ENCODE peak calls at places on chromosome 15, in eight cellular contexts. One of them, this sample, is unnamed.

GRCh38 chr15:38705421-38706219 is 141.0 kb upstream of the RASGRP1 start:
- DNase-seq in foreskin fibroblast: peak; percentile 6
- DNase-seq in LNCaP clone FGC: no peak
- DNase-seq in lung: no peak
- DNase-seq in HL-60: no peak
- DNase-seq in CD8-positive, alpha-beta T cell: no peak
- DNase-seq in fibroblast of lung: no peak
- DNase-seq in psoas muscle: no peak
- DNase-seq in this sample: no peak

GRCh38 chr15:58052334-58052733 is 13.2 kb downstream of the ALDH1A2 start:
- DNase-seq in foreskin fibroblast: no peak
- DNase-seq in psoas muscle: no peak
- DNase-seq in fibroblast of lung: no peak
- DNase-seq in lung: no peak
- DNase-seq in HL-60: no peak
- DNase-seq in LNCaP clone FGC: no peak
- DNase-seq in CD8-positive, alpha-beta T cell: no peak
- DNase-seq in this sample: no peak

GRCh38 chr15:63203451-63204090 is 14.2 kb downstream of the RAB8B start:
- DNase-seq in fibroblast of lung: no peak
- DNase-seq in psoas muscle: no peak
- DNase-seq in foreskin fibroblast: no peak
- DNase-seq in CD8-positive, alpha-beta T cell: peak; percentile 78
- DNase-seq in lung: no peak
- DNase-seq in LNCaP clone FGC: no peak
- DNase-seq in HL-60: peak; percentile 79
- DNase-seq in this sample: no peak

GRCh38 chr15:93452537-93453211 is 363.7 kb upstream of the RGMA start:
- DNase-seq in lung: no peak
- DNase-seq in fibroblast of lung: no peak
- DNase-seq in foreskin fibroblast: no peak
- DNase-seq in psoas muscle: no peak
- DNase-seq in CD8-positive, alpha-beta T cell: no peak
- DNase-seq in HL-60: no peak
- DNase-seq in LNCaP clone FGC: no peak
- DNase-seq in this sample: no peak

GRCh38 chr15:87619161-87619960 is 637.2 kb downstream of the NTRK3 start:
- DNase-seq in fibroblast of lung: peak; percentile 64
- DNase-seq in HL-60: no peak
- DNase-seq in LNCaP clone FGC: no peak
- DNase-seq in CD8-positive, alpha-beta T cell: no peak
- DNase-seq in foreskin fibroblast: peak; percentile 22
- DNase-seq in psoas muscle: no peak
- DNase-seq in lung: no peak
- DNase-seq in this sample: peak; percentile 42

GRCh38 chr15:61205427-61205826 is 23.7 kb downstream of the RORA start:
- DNase-seq in HL-60: no peak
- DNase-seq in psoas muscle: no peak
- DNase-seq in CD8-positive, alpha-beta T cell: no peak
- DNase-seq in foreskin fibroblast: no peak
- DNase-seq in LNCaP clone FGC: no peak
- DNase-seq in fibroblast of lung: no peak
- DNase-seq in lung: no peak
- DNase-seq in this sample: no peak

GRCh38 chr15:100060276-100060926 is 281.4 kb downstream of the ADAMTS17 start:
- DNase-seq in LNCaP clone FGC: peak; percentile 67
- DNase-seq in foreskin fibroblast: no peak
- DNase-seq in lung: no peak
- DNase-seq in CD8-positive, alpha-beta T cell: no peak
- DNase-seq in HL-60: no peak
- DNase-seq in psoas muscle: no peak
- DNase-seq in fibroblast of lung: no peak
- DNase-seq in this sample: no peak

GRCh38 chr15:92421980-92422379 is 28.3 kb downstream of the ST8SIA2 start:
- DNase-seq in LNCaP clone FGC: no peak
- DNase-seq in lung: no peak
- DNase-seq in foreskin fibroblast: no peak
- DNase-seq in HL-60: no peak
- DNase-seq in psoas muscle: no peak
- DNase-seq in fibroblast of lung: peak; percentile 52
- DNase-seq in CD8-positive, alpha-beta T cell: no peak
- DNase-seq in this sample: peak; percentile 10

GRCh38 chr15:57213783-57214366 is 162.4 kb upstream of the CGNL1 start:
- DNase-seq in HL-60: peak; percentile 18
- DNase-seq in lung: no peak
- DNase-seq in fibroblast of lung: peak; percentile 75
- DNase-seq in CD8-positive, alpha-beta T cell: no peak
- DNase-seq in foreskin fibroblast: peak; percentile 48
- DNase-seq in psoas muscle: no peak
- DNase-seq in LNCaP clone FGC: peak; percentile 35
- DNase-seq in this sample: no peak

GRCh38 chr15:61118885-61119284 is 110.2 kb downstream of the RORA start:
- DNase-seq in foreskin fibroblast: no peak
- DNase-seq in LNCaP clone FGC: no peak
- DNase-seq in fibroblast of lung: no peak
- DNase-seq in CD8-positive, alpha-beta T cell: no peak
- DNase-seq in lung: no peak
- DNase-seq in psoas muscle: no peak
- DNase-seq in HL-60: no peak
- DNase-seq in this sample: no peak

GRCh38 chr15:31352911-31353811 is 26.5 kb downstream of the KLF13 start:
- DNase-seq in fibroblast of lung: peak; percentile 91
- DNase-seq in foreskin fibroblast: peak; percentile 82
- DNase-seq in CD8-positive, alpha-beta T cell: peak; percentile 75
- DNase-seq in psoas muscle: peak; percentile 59
- DNase-seq in LNCaP clone FGC: no peak
- DNase-seq in HL-60: peak; percentile 34
- DNase-seq in lung: no peak
- DNase-seq in this sample: peak; percentile 67

GRCh38 chr15:31398677-31399260 is 72.1 kb downstream of the KLF13 start:
- DNase-seq in CD8-positive, alpha-beta T cell: no peak
- DNase-seq in LNCaP clone FGC: no peak
- DNase-seq in psoas muscle: no peak
- DNase-seq in fibroblast of lung: no peak
- DNase-seq in HL-60: no peak
- DNase-seq in lung: no peak
- DNase-seq in foreskin fibroblast: no peak
- DNase-seq in this sample: no peak

GRCh38 chr15:60444289-60444912 is 34.5 kb downstream of the ICE2 start:
- DNase-seq in CD8-positive, alpha-beta T cell: no peak
- DNase-seq in psoas muscle: no peak
- DNase-seq in foreskin fibroblast: no peak
- DNase-seq in HL-60: no peak
- DNase-seq in LNCaP clone FGC: no peak
- DNase-seq in fibroblast of lung: peak; percentile 71
- DNase-seq in lung: no peak
- DNase-seq in this sample: no peak

GRCh38 chr15:43329222-43329959 is 982 bp downstream of the LCMT2 start:
- DNase-seq in LNCaP clone FGC: no peak
- DNase-seq in foreskin fibroblast: no peak
- DNase-seq in HL-60: no peak
- DNase-seq in lung: peak; percentile 29
- DNase-seq in CD8-positive, alpha-beta T cell: no peak
- DNase-seq in fibroblast of lung: peak; percentile 52
- DNase-seq in psoas muscle: no peak
- DNase-seq in this sample: no peak

GRCh38 chr15:28921925-28922711 is 36.3 kb downstream of the APBA2 start:
- DNase-seq in fibroblast of lung: no peak
- DNase-seq in psoas muscle: no peak
- DNase-seq in HL-60: no peak
- DNase-seq in foreskin fibroblast: no peak
- DNase-seq in LNCaP clone FGC: no peak
- DNase-seq in CD8-positive, alpha-beta T cell: no peak
- DNase-seq in lung: no peak
- DNase-seq in this sample: no peak

GRCh38 chr15:25894371-25894902 is 31.3 kb upstream of the ATP10A start:
- DNase-seq in CD8-positive, alpha-beta T cell: no peak
- DNase-seq in psoas muscle: no peak
- DNase-seq in HL-60: no peak
- DNase-seq in fibroblast of lung: peak; percentile 14
- DNase-seq in lung: no peak
- DNase-seq in foreskin fibroblast: no peak
- DNase-seq in LNCaP clone FGC: no peak
- DNase-seq in this sample: no peak

GRCh38 chr15:45307230-45307924 is 55.3 kb downstream of the SLC28A2 start:
- DNase-seq in foreskin fibroblast: peak; percentile 56
- DNase-seq in lung: no peak
- DNase-seq in psoas muscle: no peak
- DNase-seq in CD8-positive, alpha-beta T cell: no peak
- DNase-seq in LNCaP clone FGC: peak; percentile 45
- DNase-seq in HL-60: no peak
- DNase-seq in fibroblast of lung: peak; percentile 56
- DNase-seq in this sample: peak; percentile 17

GRCh38 chr15:99486371-99487336 is 79.1 kb upstream of the MEF2A start:
- DNase-seq in fibroblast of lung: peak; percentile 86
- DNase-seq in LNCaP clone FGC: no peak
- DNase-seq in HL-60: no peak
- DNase-seq in CD8-positive, alpha-beta T cell: no peak
- DNase-seq in lung: peak; percentile 65
- DNase-seq in psoas muscle: peak; percentile 88
- DNase-seq in foreskin fibroblast: peak; percentile 91
- DNase-seq in this sample: no peak

GRCh38 chr15:43133429-43134156 is at the start of gene TMEM62:
- DNase-seq in fibroblast of lung: peak; percentile 48
- DNase-seq in psoas muscle: peak; percentile 84
- DNase-seq in lung: peak; percentile 91
- DNase-seq in CD8-positive, alpha-beta T cell: peak; percentile 63
- DNase-seq in foreskin fibroblast: peak; percentile 36
- DNase-seq in HL-60: peak; percentile 79
- DNase-seq in LNCaP clone FGC: peak; percentile 70
- DNase-seq in this sample: no peak

GRCh38 chr15:48962662-48963523 is 826 bp downstream of the SHC4 start:
- DNase-seq in psoas muscle: peak; percentile 52
- DNase-seq in LNCaP clone FGC: no peak
- DNase-seq in lung: no peak
- DNase-seq in HL-60: no peak
- DNase-seq in foreskin fibroblast: peak; percentile 47
- DNase-seq in fibroblast of lung: peak; percentile 49
- DNase-seq in CD8-positive, alpha-beta T cell: no peak
- DNase-seq in this sample: no peak

GRCh38 chr15:41789237-41789636 is 15.0 kb downstream of the MAPKBP1 start:
- DNase-seq in psoas muscle: no peak
- DNase-seq in LNCaP clone FGC: no peak
- DNase-seq in HL-60: no peak
- DNase-seq in fibroblast of lung: no peak
- DNase-seq in foreskin fibroblast: no peak
- DNase-seq in CD8-positive, alpha-beta T cell: no peak
- DNase-seq in lung: no peak
- DNase-seq in this sample: no peak

GRCh38 chr15:96353931-96354730 is 23.6 kb downstream of the NR2F2 start:
- DNase-seq in CD8-positive, alpha-beta T cell: no peak
- DNase-seq in LNCaP clone FGC: no peak
- DNase-seq in lung: no peak
- DNase-seq in fibroblast of lung: peak; percentile 73
- DNase-seq in HL-60: peak; percentile 66
- DNase-seq in psoas muscle: peak; percentile 70
- DNase-seq in foreskin fibroblast: no peak
- DNase-seq in this sample: no peak

GRCh38 chr15:73366766-73367623 is 1.8 kb downstream of the HCN4 start:
- DNase-seq in LNCaP clone FGC: no peak
- DNase-seq in lung: no peak
- DNase-seq in foreskin fibroblast: no peak
- DNase-seq in psoas muscle: no peak
- DNase-seq in CD8-positive, alpha-beta T cell: no peak
- DNase-seq in HL-60: no peak
- DNase-seq in fibroblast of lung: no peak
- DNase-seq in this sample: no peak
- H3K4me3 ChIP-seq in LNCaP clone FGC: no peak overlapping the region
- H3K4me3 ChIP-seq in lung: no peak overlapping the region
- H3K4me3 ChIP-seq in foreskin fibroblast: no peak overlapping the region
- H3K4me3 ChIP-seq in psoas muscle: peak overlapping the region; percentile 59
- H3K4me3 ChIP-seq in CD8-positive, alpha-beta T cell: no peak overlapping the region
- H3K4me3 ChIP-seq in HL-60: no peak overlapping the region
- H3K4me3 ChIP-seq in fibroblast of lung: no peak overlapping the region
- H3K4me3 ChIP-seq in this sample: no peak overlapping the region

GRCh38 chr15:66706225-66706732 is 4.2 kb downstream of the SMAD6 start:
- DNase-seq in psoas muscle: no peak
- DNase-seq in fibroblast of lung: peak; percentile 35
- DNase-seq in foreskin fibroblast: peak; percentile 38
- DNase-seq in LNCaP clone FGC: no peak
- DNase-seq in HL-60: no peak
- DNase-seq in lung: no peak
- DNase-seq in CD8-positive, alpha-beta T cell: no peak
- DNase-seq in this sample: no peak
- TF ChIP-seq CTCF in psoas muscle: no peak
- TF ChIP-seq CTCF in fibroblast of lung: peak; percentile 51
- TF ChIP-seq CTCF in foreskin fibroblast: peak; percentile 56
- TF ChIP-seq CTCF in LNCaP clone FGC: peak; percentile 31
- TF ChIP-seq CTCF in HL-60: no peak
- TF ChIP-seq CTCF in lung: no peak
- TF ChIP-seq CTCF in CD8-positive, alpha-beta T cell: no peak
- TF ChIP-seq CTCF in this sample: peak; percentile 44

DNA sequence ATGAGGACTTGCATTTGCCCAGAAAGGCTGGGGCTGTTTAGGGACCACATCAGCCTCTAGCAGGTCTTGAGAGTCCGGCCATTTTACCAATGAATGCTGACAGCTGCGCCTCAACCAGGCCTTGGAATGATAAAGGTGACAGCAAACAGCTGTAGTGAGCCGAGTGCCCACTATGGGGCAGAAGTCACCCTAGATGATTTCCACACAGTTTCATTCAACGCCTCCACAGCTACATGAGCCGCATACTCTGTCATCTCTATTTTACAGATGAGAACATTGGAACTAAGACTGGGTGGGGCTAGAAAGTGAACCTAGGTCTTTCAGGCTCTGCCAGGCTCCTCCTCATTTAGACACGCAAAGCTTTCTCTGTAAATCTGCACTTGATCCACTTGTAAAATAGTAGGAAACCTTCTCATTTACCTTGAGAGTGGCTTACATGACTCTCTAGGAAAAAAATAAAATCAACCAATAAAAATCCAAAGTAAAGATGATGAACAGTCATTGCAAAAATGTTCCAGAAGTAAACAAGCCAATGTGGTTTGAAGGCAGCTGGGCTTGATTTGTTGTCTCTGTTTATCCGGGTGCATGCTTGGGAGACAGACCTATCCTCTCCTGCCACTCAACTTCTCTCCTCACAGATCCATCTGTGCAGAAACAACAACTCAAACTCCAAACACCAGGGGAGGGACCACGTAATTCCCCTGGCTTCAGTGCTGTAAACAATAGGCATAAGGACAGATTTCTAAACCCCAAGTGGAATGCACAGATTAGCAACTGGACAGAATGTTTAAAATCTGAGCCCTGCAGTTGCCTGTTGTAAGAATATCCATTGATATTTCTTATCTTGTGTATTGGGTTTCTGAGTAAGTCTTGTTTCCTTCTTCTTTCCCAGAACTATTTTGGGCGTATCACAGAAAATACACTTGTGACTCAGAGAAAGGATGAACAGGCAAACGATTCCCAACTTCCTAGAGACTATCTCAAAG is 31.5 kb upstream of the LDHAL6B start:
- DNase-seq in LNCaP clone FGC: peak; percentile 77
- DNase-seq in fibroblast of lung: peak; percentile 82
- DNase-seq in CD8-positive, alpha-beta T cell: no peak
- DNase-seq in lung: peak; percentile 37
- DNase-seq in psoas muscle: peak; percentile 42
- DNase-seq in foreskin fibroblast: peak; percentile 62
- DNase-seq in HL-60: peak; percentile 52
- DNase-seq in this sample: no peak
- H3K4me3 ChIP-seq in LNCaP clone FGC: no peak overlapping the region
- H3K4me3 ChIP-seq in fibroblast of lung: no peak overlapping the region
- H3K4me3 ChIP-seq in CD8-positive, alpha-beta T cell: no peak overlapping the region
- H3K4me3 ChIP-seq in lung: no peak overlapping the region
- H3K4me3 ChIP-seq in psoas muscle: no peak overlapping the region
- H3K4me3 ChIP-seq in foreskin fibroblast: no peak overlapping the region
- H3K4me3 ChIP-seq in HL-60: no peak overlapping the region
- H3K4me3 ChIP-seq in this sample: no peak overlapping the region

GRCh38 chr15:69562564-69562963 is 109.9 kb downstream of the RPLP1 start:
- DNase-seq in CD8-positive, alpha-beta T cell: no peak
- DNase-seq in psoas muscle: no peak
- DNase-seq in foreskin fibroblast: no peak
- DNase-seq in LNCaP clone FGC: peak; percentile 73
- DNase-seq in HL-60: no peak
- DNase-seq in lung: no peak
- DNase-seq in fibroblast of lung: no peak
- DNase-seq in this sample: no peak
- TF ChIP-seq CTCF in CD8-positive, alpha-beta T cell: no peak
- TF ChIP-seq CTCF in psoas muscle: no peak
- TF ChIP-seq CTCF in foreskin fibroblast: no peak
- TF ChIP-seq CTCF in LNCaP clone FGC: no peak
- TF ChIP-seq CTCF in HL-60: no peak
- TF ChIP-seq CTCF in lung: no peak
- TF ChIP-seq CTCF in fibroblast of lung: no peak
- TF ChIP-seq CTCF in this sample: no peak

This sample was measured in AG04449.